ENCODE peak calls at places on chromosomes 4 and X, in four cellular contexts. K is activated B cell treated with CpG ODN at 0.5 μM for 24 hours, L is AG10803, M is fibroblast of the aortic adventitia. G is an unnamed sample.

GRCh38 chrX:69535661-69536060 is 31.5 kb downstream of the NALF2 start:
- DNase-seq in K (no peak), L (no peak), M (no peak), G (no peak)

GRCh38 chr4:107834241-107834856 is 9.6 kb downstream of the SGMS2 start:
- DNase-seq in K (no peak), L (no peak), M (no peak), G (no peak)

GRCh38 chrX:127459784-127460183 is 592.4 kb downstream of the ACTRT1 start:
- DNase-seq in K (no peak), L (no peak), M (no peak), G (no peak)

GRCh38 chr4:78169728-78170127 is 112.6 kb downstream of the FRAS1 start:
- DNase-seq in K (no peak), L (no peak), M (no peak), G (no peak)

GRCh38 chr4:46450556-46450955 is 60.6 kb upstream of the GABRA2 start:
- DNase-seq in K (no peak), L (no peak), M (no peak), G (no peak)

GRCh38 chrX:20971250-20971649 is 403.0 kb upstream of the CNKSR2 start:
- DNase-seq in K (no peak), L (peak), M (no peak), G (no peak)

GRCh38 chr4:55180980-55181379 is 55.6 kb upstream of the KDR start:
- DNase-seq in K (no peak), L (no peak), M (peak), G (no peak)

GRCh38 chr4:78684196-78685079 is 91.7 kb upstream of the BMP2K start:
- DNase-seq in K (no peak), L (peak), M (no peak), G (no peak)

GRCh38 chr4:173735055-173735454 is 205.0 kb upstream of the HAND2 start:
- DNase-seq in K (no peak), L (peak), M (peak), G (no peak)

GRCh38 chrX:16610121-16610565 is 39.8 kb upstream of the S100G start:
- DNase-seq in K (no peak), L (peak), M (peak), G (no peak)

GRCh38 chr4:22521240-22521639 is 5.4 kb upstream of the ADGRA3 start:
- DNase-seq in K (no peak), L (no peak), M (no peak), G (no peak)

GRCh38 chr4:24630937-24631336 is 46.6 kb upstream of the DHX15 start:
- DNase-seq in K (no peak), L (no peak), M (peak), G (no peak)

GRCh38 chrX:18931972-18932371 is 51.9 kb downstream of the PHKA2 start:
- DNase-seq in K (no peak), L (peak), M (peak), G (no peak)

GRCh38 chr4:76095568-76095967 is 21.1 kb downstream of the ART3 start:
- DNase-seq in K (no peak), L (no peak), M (no peak), G (no peak)

GRCh38 chr4:123651536-123652175 is 255.1 kb downstream of the SPRY1 start:
- DNase-seq in K (no peak), L (peak), M (no peak), G (no peak)

GRCh38 chr4:25536577-25537325 is 118.9 kb upstream of the SLC34A2 start:
- DNase-seq in K (no peak), L (no peak), M (no peak), G (no peak)

GRCh38 chrX:4909245-4909830 is 1195.9 kb upstream of the PRKX start:
- DNase-seq in K (no peak), L (no peak), M (no peak), G (no peak)

GRCh38 chr4:24574256-24574655 is 10.1 kb downstream of the DHX15 start:
- DNase-seq in K (no peak), L (no peak), M (no peak), G (no peak)

GRCh38 chrX:102746134-102746584 is 25.6 kb downstream of the GPRASP3 start:
- DNase-seq in K (no peak), L (peak), M (peak), G (no peak)

DNA sequence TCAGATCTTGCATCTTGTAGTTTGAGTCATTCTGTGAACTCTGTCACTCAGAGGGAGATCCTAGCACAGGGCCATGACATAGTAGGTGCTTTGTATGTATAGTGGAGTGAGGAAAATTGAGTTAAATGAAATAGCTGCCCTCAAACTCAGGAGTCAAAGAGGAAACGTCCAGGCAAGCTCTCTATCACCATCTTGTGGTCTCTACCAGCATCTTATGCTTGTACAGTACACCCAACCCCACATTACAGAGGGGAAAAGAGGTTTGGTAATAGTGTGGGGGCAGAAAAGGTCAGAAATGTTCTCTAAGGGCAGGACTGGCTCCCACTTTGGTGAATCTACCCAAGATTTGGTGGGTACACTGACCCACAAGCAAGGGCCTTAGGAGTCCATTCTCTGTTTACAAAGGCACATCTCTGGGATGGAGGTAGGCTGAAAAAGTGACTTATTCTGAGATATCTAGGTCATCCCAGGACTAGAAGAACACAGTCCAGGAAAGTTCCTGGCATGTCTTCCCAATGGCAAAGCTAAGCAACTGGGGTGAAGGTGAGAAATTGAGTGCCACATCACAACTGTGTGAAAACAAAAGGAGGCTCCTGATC is 131.8 kb downstream of the OR13H1 start:
- DNase-seq in K (no peak), L (no peak), M (peak), G (no peak)
- TF ChIP-seq CTCF in K (no peak), L (peak), M (peak), G (peak)

GRCh38 chr4:7068279-7068842 is 497 bp upstream of the GRPEL1 start:
- DNase-seq in K (no peak), L (no peak), M (no peak), G (no peak)
- TF ChIP-seq CTCF in K (no peak), L (no peak), M (no peak), G (no peak)

GRCh38 chr4:92091335-92091734 is 212.4 kb upstream of the GRID2 start:
- DNase-seq in K (no peak), L (no peak), M (no peak), G (no peak)
- TF ChIP-seq CTCF in K (no peak), L (no peak), M (peak), G (no peak)

GRCh38 chr4:67545199-67545995 is at the start of gene CENPC:
- DNase-seq in K (peak), L (peak), M (peak), G (peak)

GRCh38 chr4:67545996-67546356 is 673 bp upstream of the CENPC start:
- DNase-seq in K (no peak), L (no peak), M (no peak), G (no peak)

GRCh38 chr4:67549123-67549522 is 3.8 kb upstream of the CENPC start:
- DNase-seq in K (no peak), L (no peak), M (peak), G (no peak)

GRCh38 chr4:67550491-67551256 is 5.4 kb upstream of the CENPC start:
- DNase-seq in K (no peak), L (no peak), M (no peak), G (no peak)

DNA sequence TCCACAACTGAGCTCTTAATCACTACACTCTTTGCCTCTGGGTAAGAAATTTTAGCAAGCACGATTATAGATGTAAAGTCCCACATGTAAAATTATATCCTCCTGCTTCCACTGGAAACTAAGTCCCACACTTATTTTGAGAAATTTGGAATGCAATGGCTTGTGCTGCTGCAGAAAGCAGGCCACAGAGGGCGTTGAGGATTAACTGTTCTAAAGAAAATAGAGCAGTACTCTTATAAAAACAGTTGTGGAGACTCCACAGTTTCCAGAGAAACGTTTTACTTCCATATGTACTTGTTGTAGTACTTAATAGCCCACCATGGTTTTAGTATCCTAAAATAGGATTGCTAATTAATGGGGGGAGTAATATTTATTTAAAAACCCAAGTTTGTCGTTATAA is 1.7 kb upstream of the CENPC start:
- DNase-seq in K (no peak), L (no peak), M (no peak), G (no peak)
- TF ChIP-seq CTCF in K (no peak), L (no peak), M (no peak), G (no peak)

GRCh38 chr4:109749388-109750082 is 19.7 kb upstream of the PLA2G12A start:
- DNase-seq in K (no peak), L (no peak), M (no peak), G (no peak)
- TF ChIP-seq CTCF in K (no peak), L (no peak), M (no peak), G (no peak)

DNA sequence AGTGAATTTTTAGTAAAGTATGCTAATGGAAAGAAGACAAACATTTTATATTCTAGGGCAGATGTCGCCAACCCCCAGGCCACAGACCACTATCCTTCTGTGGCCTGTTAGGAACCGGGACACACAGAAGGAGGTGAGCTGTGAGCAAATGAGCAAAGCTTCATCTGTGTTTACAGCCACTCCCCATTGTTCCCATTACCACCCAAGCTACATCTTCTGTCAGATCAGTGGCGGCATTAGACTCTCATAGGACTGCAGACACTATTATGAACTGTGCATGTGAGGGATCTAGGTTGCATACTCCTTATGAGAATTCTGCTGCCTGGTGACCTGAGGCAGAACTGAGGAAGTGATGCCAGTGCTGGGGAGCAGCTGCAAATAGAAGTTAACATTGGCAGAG is 36.9 kb upstream of the FAT4 start:
- DNase-seq in K (no peak), L (no peak), M (no peak), G (no peak)
- TF ChIP-seq CTCF in K (no peak), L (no peak), M (no peak), G (no peak)

DNA sequence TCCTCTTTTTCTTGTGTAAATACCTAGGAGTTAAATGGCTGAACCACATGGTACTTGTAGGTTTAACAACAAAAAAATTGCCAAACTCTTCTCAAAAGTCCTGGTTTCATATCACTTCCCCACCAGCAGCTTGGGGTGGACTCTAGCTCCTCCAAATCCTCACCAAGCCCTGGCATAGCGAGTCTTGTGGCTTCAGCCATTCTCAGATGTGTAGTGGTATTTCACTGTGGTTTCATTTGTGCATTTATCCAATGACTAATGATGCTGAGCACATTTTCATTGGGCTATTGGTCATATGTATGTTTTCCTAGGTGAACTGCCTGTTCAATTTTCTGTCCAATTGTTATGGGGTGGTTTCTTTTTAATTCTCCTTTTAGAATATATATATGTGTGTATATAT is 249.3 kb downstream of the NLGN4X start:
- DNase-seq in K (no peak), L (no peak), M (no peak), G (no peak)
- TF ChIP-seq CTCF in K (no peak), L (no peak), M (no peak), G (no peak)

DNA sequence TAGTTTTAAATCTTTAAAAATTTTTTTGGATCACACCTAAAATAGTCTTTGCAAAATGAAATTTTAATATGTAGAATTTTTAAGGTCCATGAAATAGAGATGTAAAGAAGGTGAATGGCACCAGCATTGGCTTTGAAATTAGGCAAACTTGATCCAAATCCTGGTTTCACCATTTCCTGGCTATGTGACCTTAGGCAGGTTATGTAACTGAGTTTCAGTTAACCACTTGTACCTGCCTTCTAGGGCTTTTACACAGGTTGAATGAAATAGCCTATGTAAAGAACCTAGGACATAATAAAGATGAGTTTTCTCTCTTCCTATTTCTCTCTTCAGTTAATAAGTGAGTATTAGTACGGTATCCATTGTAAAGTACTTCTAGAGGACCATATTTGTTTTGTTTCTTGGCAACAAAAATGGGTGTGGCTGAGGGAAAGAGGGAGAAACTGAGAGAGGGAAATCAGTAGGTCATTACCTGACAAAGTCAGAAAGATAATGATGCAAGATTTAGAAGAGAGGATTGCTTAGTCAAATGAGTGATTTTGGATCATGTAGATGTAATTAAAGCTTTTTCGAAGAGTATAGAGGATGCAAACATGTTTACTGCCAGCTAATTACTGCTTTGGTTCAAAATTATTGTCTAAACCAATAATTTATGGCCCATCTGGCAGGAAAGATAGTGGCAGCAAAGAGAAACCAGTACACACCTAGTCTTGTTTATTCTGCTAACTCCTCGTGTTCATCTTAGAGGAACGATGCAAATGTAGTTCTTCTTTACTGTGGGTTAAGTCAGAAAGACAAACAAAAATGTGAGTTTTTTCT is 81.9 kb downstream of the PDLIM5 start:
- DNase-seq in K (no peak), L (no peak), M (no peak), G (no peak)
- TF ChIP-seq CTCF in K (no peak), L (no peak), M (no peak), G (no peak)

GRCh38 chrX:74321191-74321590 is 17.2 kb downstream of the ZCCHC13 start:
- DNase-seq in K (no peak), L (no peak), M (no peak), G (no peak)

GRCh38 chrX:74325130-74326059 is 21.4 kb downstream of the ZCCHC13 start:
- DNase-seq in K (no peak), L (no peak), M (no peak), G (no peak)
- TF ChIP-seq CTCF in K (no peak), L (no peak), M (no peak), G (no peak)